ENCODE peak calls at places on chromosomes 2 and 18, in eight cellular contexts. J is stimulated activated naive CD8-positive, alpha-beta T cell treated with anti-CD3 and anti-CD28 coated beads, Interleukin-15, amount 100 ng/mL, for 72 hours; N is activated CD4-positive, alpha-beta T cell treated with anti-CD3 and anti-CD28 coated beads for 36 hours; F is activated T-helper 17 cell treated with anti-CD3 and anti-CD28 coated beads, Interleukin-2, amount 50 U/mL, for 72 hours; B is effector memory CD8-positive, alpha-beta T cell; C is PC-3; K is Right ventricle myocardium superior; Q is heart left ventricle. A is an unnamed sample.

GRCh38 chr18:48546411-48546810 is 7.6 kb downstream of the CTIF start:
- ATAC-seq in J (no peak), N (no peak), F (no peak), B (no peak), C (no peak), K (no peak), Q (no peak), A (no peak)

GRCh38 chr2:223399357-223399957 is 202.7 kb downstream of the SCG2 start:
- ATAC-seq in J (no peak), N (no peak), F (no peak), B (no peak), C (no peak), K (peak), Q (no peak), A (no peak)

GRCh38 chr2:20186078-20186854 is 38.7 kb downstream of the SDC1 start:
- ATAC-seq in J (no peak), N (no peak), F (no peak), B (no peak), C (peak), K (no peak), Q (no peak), A (peak)

GRCh38 chr2:111176388-111176787 is 55.7 kb downstream of the BCL2L11 start:
- ATAC-seq in J (no peak), N (no peak), F (no peak), B (no peak), C (no peak), K (no peak), Q (peak), A (no peak)

GRCh38 chr2:226678422-226678821 is 121.2 kb downstream of the IRS1 start:
- ATAC-seq in J (no peak), N (no peak), F (no peak), B (no peak), C (no peak), K (peak), Q (peak), A (no peak)

GRCh38 chr2:24016376-24016761 is 6.5 kb downstream of the MFSD2B start:
- ATAC-seq in J (peak), N (no peak), F (no peak), B (no peak), C (peak), K (no peak), Q (peak), A (no peak)

GRCh38 chr2:47174731-47175361 is 19.7 kb upstream of the STPG4 start:
- ATAC-seq in J (peak), N (no peak), F (peak), B (peak), C (peak), K (peak), Q (peak), A (no peak)

GRCh38 chr18:46156124-46156745 is 52.0 kb downstream of the HAUS1 start:
- ATAC-seq in J (peak), N (peak), F (peak), B (peak), C (no peak), K (no peak), Q (no peak), A (peak)

GRCh38 chr2:63827749-63828148 is 13.9 kb upstream of the UGP2 start:
- ATAC-seq in J (no peak), N (no peak), F (no peak), B (no peak), C (peak), K (peak), Q (peak), A (no peak)

GRCh38 chr2:42944744-42945415 is 152.5 kb upstream of the HAAO start:
- ATAC-seq in J (no peak), N (no peak), F (no peak), B (no peak), C (peak), K (no peak), Q (no peak), A (no peak)

GRCh38 chr18:26649193-26649543 is 100.8 kb upstream of the KCTD1 start:
- ATAC-seq in J (no peak), N (no peak), F (no peak), B (no peak), C (no peak), K (no peak), Q (no peak), A (no peak)

GRCh38 chr2:196607073-196607472 is 32.4 kb upstream of the CCDC150 start:
- ATAC-seq in J (no peak), N (no peak), F (no peak), B (no peak), C (no peak), K (no peak), Q (no peak), A (no peak)

GRCh38 chr2:20633794-20634259 is 17.1 kb downstream of the HS1BP3 start:
- ATAC-seq in J (no peak), N (no peak), F (no peak), B (peak), C (no peak), K (peak), Q (peak), A (no peak)

GRCh38 chr2:47309472-47309951 is 93.4 kb upstream of the MSH2 start:
- ATAC-seq in J (no peak), N (no peak), F (no peak), B (no peak), C (no peak), K (peak), Q (no peak), A (no peak)

GRCh38 chr2:46847726-46848421 is 67.7 kb downstream of the MCFD2 start:
- ATAC-seq in J (no peak), N (no peak), F (no peak), B (no peak), C (no peak), K (peak), Q (peak), A (no peak)

GRCh38 chr2:127552336-127552735 is 16.9 kb downstream of the MYO7B start:
- ATAC-seq in J (no peak), N (no peak), F (no peak), B (no peak), C (no peak), K (no peak), Q (peak), A (no peak)

GRCh38 chr2:144596074-144596871 is 76.4 kb upstream of the ZEB2 start:
- ATAC-seq in J (peak), N (no peak), F (peak), B (peak), C (peak), K (no peak), Q (peak), A (peak)

GRCh38 chr2:127400533-127400896 is 12.7 kb upstream of the MAP3K2 start:
- ATAC-seq in J (no peak), N (no peak), F (no peak), B (no peak), C (no peak), K (no peak), Q (no peak), A (peak)

GRCh38 chr2:120764434-120764833 is 28.8 kb downstream of the GLI2 start:
- ATAC-seq in J (no peak), N (no peak), F (no peak), B (no peak), C (no peak), K (no peak), Q (no peak), A (no peak)

GRCh38 chr2:140442319-140442718 is 1662.1 kb upstream of the NXPH2 start:
- ATAC-seq in J (no peak), N (no peak), F (no peak), B (no peak), C (peak), K (no peak), Q (no peak), A (no peak)

GRCh38 chr18:68172842-68173549 is 541.9 kb downstream of the TMX3 start:
- ATAC-seq in J (no peak), N (no peak), F (no peak), B (no peak), C (no peak), K (no peak), Q (peak), A (no peak)

GRCh38 chr2:20534913-20535801 is 88.3 kb downstream of the RHOB start:
- ATAC-seq in J (no peak), N (no peak), F (no peak), B (no peak), C (no peak), K (peak), Q (peak), A (no peak)

GRCh38 chr2:54470241-54470938 is 14.3 kb downstream of the SPTBN1 start:
- ATAC-seq in J (no peak), N (no peak), F (no peak), B (no peak), C (no peak), K (peak), Q (peak), A (no peak)

GRCh38 chr2:105454801-105455485 is 56.1 kb upstream of the FHL2 start:
- ATAC-seq in J (peak), N (peak), F (no peak), B (no peak), C (peak), K (peak), Q (peak), A (peak)

GRCh38 chr18:77065221-77065981 is 67.2 kb downstream of the MBP start:
- ATAC-seq in J (peak), N (no peak), F (peak), B (peak), C (peak), K (peak), Q (peak), A (peak)

GRCh38 chr18:10050956-10051355 is 137.1 kb downstream of the VAPA start:
- ATAC-seq in J (no peak), N (no peak), F (no peak), B (no peak), C (no peak), K (peak), Q (no peak), A (no peak)

GRCh38 chr2:144367030-144367429 is 152.9 kb downstream of the ZEB2 start:
- ATAC-seq in J (no peak), N (no peak), F (no peak), B (no peak), C (no peak), K (no peak), Q (no peak), A (no peak)

GRCh38 chr18:3652380-3653262 is 202.6 kb downstream of the TGIF1 start:
- ATAC-seq in J (peak), N (peak), F (peak), B (no peak), C (peak), K (peak), Q (peak), A (peak)

GRCh38 chr2:238873841-238874240 is 26.0 kb downstream of the TWIST2 start:
- ATAC-seq in J (no peak), N (no peak), F (no peak), B (no peak), C (no peak), K (no peak), Q (no peak), A (no peak)

GRCh38 chr2:202278944-202279343 is 13.4 kb downstream of the NOP58 start:
- ATAC-seq in J (no peak), N (no peak), F (no peak), B (peak), C (no peak), K (peak), Q (peak), A (no peak)

GRCh38 chr2:27672723-27673486 is 9.2 kb downstream of the SLC4A1AP start:
- ATAC-seq in J (no peak), N (no peak), F (no peak), B (no peak), C (no peak), K (peak), Q (peak), A (no peak)

GRCh38 chr2:85470850-85471800 is 52.6 kb downstream of the SH2D6 start:
- ATAC-seq in J (peak), N (peak), F (no peak), B (peak), C (peak), K (peak), Q (no peak), A (peak)

GRCh38 chr2:160993543-160994090 is 166.6 kb upstream of the TANK start:
- ATAC-seq in J (no peak), N (no peak), F (no peak), B (no peak), C (no peak), K (peak), Q (peak), A (no peak)

GRCh38 chr2:183665403-183665802 is 541.2 kb downstream of the NUP35 start:
- ATAC-seq in J (no peak), N (no peak), F (no peak), B (no peak), C (no peak), K (peak), Q (no peak), A (no peak)

GRCh38 chr18:48440924-48441323 is 31.7 kb upstream of the ZBTB7C start:
- ATAC-seq in J (no peak), N (no peak), F (no peak), B (no peak), C (no peak), K (peak), Q (peak), A (no peak)

GRCh38 chr2:148546270-148546669 is 98.3 kb upstream of the EPC2 start:
- ATAC-seq in J (peak), N (peak), F (peak), B (peak), C (no peak), K (no peak), Q (peak), A (no peak)

GRCh38 chr2:25822190-25823117 is 55.8 kb downstream of the ASXL2 start:
- ATAC-seq in J (peak), N (peak), F (peak), B (peak), C (no peak), K (peak), Q (peak), A (peak)

GRCh38 chr2:77013932-77014331 is 508.2 kb downstream of the LRRTM4 start:
- ATAC-seq in J (no peak), N (no peak), F (no peak), B (no peak), C (no peak), K (no peak), Q (no peak), A (no peak)

GRCh38 chr2:236237468-236238190 is 26.6 kb downstream of the ASB18 start:
- ATAC-seq in J (peak), N (no peak), F (no peak), B (no peak), C (no peak), K (no peak), Q (peak), A (peak)

A was measured in stimulated activated memory B cell treated with anti-CD40 and anti-IgM and Interleukin-4, amounts not matched to agents 10 μg/mL and 1 μg/mL and 100 μg/mL, for 72 hours.